ENCODE peak calls at places on chromosomes 13 and 19, in six cellular contexts. F is mucosa of descending colon, R is ovary, T is GM20000, B is prostate gland, L is thoracic aorta. E is an unnamed sample.
A peak's percentile ranks its signal among the peaks of the same experiment; 100 is the strongest.

GRCh38 chr19:29680447-29680846 is 15.2 kb downstream of the PLEKHF1 start:
- DNase-seq in L (no peak), T (peak; percentile 69), R (no peak), F (peak; percentile 78), B (no peak), E (peak; percentile 65)

GRCh38 chr13:98741741-98742435 is 10.6 kb downstream of the SLC15A1 start:
- DNase-seq in B (no peak), L (no peak), F (no peak), R (no peak), T (no peak), E (no peak)

GRCh38 chr13:52010890-52011689 is at the start of gene ATP7B:
- DNase-seq in R (no peak), B (no peak), L (no peak), F (no peak), T (peak; percentile 30), E (peak; percentile 57)

GRCh38 chr13:28805193-28805819 is 14.8 kb upstream of the MTUS2 start:
- DNase-seq in R (no peak), B (no peak), L (no peak), T (no peak), F (no peak), E (no peak)

GRCh38 chr19:22625266-22626035 is 8.7 kb upstream of the ZNF492 start:
- DNase-seq in F (no peak), R (no peak), L (no peak), T (peak; percentile 3), B (no peak), E (peak; percentile 3)

GRCh38 chr13:111460548-111461444 is 140.4 kb downstream of the TEX29 start:
- DNase-seq in R (peak; percentile 24), F (no peak), L (no peak), T (peak; percentile 22), B (peak; percentile 59), E (peak; percentile 53)

GRCh38 chr13:106496072-106496997 is 39.1 kb downstream of the EFNB2 start:
- DNase-seq in F (no peak), R (no peak), L (no peak), B (no peak), T (no peak), E (no peak)

GRCh38 chr13:40376867-40377266 is 289.6 kb downstream of the FOXO1 start:
- DNase-seq in T (no peak), L (no peak), B (no peak), F (no peak), R (no peak), E (no peak)

GRCh38 chr13:94658926-94659649 is 53.3 kb downstream of the SOX21 start:
- DNase-seq in F (no peak), L (no peak), B (no peak), T (no peak), R (no peak), E (no peak)

GRCh38 chr19:5170329-5170745 is 170.3 kb downstream of the PTPRS start:
- DNase-seq in T (no peak), L (no peak), B (no peak), R (no peak), F (peak; percentile 55), E (no peak)
- TF ChIP-seq CTCF in T (peak; percentile 68), L (peak; percentile 44), B (peak; percentile 37), R (no peak), F (peak; percentile 27), E (peak; percentile 67)

DNA sequence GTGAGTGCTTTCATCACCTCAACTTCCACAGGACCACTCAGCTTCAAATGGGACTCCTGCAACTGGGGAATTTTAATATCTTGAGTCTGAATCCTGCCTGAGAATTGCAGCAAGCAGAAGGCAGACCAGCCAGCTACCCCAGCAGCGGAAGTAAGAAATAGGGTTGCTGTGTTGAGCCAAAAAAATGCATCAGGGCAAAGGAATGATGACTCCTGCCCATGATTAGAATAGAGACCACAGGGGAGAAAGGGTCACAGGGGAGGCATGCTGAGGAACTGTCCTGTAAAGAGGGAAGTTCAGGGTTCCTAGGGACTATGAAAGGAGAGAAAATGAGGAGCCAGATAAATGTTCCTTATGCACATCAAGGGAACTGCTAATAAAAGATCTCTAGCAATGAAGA is 370.2 kb downstream of the KCTD12 start:
- DNase-seq in R (no peak), F (no peak), T (no peak), L (no peak), B (no peak), E (no peak)
- TF ChIP-seq CTCF in R (no peak), F (no peak), T (no peak), L (no peak), B (no peak), E (no peak)

GRCh38 chr19:5678071-5678682 is 2.1 kb downstream of the MICOS13 start:
- DNase-seq in R (no peak), T (no peak), B (no peak), L (no peak), F (peak; percentile 36), E (no peak)

GRCh38 chr19:5677597-5677996 is 2.7 kb downstream of the MICOS13 start:
- DNase-seq in T (no peak), L (no peak), B (no peak), F (no peak), R (no peak), E (no peak)

GRCh38 chr19:5680437-5681368 is at the start of the genes HSD11B1L and MICOS13:
- DNase-seq in T (peak; percentile 95), B (peak; percentile 99), L (peak; percentile 95), F (peak; percentile 99), R (peak; percentile 98), E (peak; percentile 97)

GRCh38 chr19:5680083-5680436 is 256 bp downstream of the MICOS13 start:
- DNase-seq in T (no peak), F (no peak), L (no peak), B (no peak), R (no peak), E (no peak)

DNA sequence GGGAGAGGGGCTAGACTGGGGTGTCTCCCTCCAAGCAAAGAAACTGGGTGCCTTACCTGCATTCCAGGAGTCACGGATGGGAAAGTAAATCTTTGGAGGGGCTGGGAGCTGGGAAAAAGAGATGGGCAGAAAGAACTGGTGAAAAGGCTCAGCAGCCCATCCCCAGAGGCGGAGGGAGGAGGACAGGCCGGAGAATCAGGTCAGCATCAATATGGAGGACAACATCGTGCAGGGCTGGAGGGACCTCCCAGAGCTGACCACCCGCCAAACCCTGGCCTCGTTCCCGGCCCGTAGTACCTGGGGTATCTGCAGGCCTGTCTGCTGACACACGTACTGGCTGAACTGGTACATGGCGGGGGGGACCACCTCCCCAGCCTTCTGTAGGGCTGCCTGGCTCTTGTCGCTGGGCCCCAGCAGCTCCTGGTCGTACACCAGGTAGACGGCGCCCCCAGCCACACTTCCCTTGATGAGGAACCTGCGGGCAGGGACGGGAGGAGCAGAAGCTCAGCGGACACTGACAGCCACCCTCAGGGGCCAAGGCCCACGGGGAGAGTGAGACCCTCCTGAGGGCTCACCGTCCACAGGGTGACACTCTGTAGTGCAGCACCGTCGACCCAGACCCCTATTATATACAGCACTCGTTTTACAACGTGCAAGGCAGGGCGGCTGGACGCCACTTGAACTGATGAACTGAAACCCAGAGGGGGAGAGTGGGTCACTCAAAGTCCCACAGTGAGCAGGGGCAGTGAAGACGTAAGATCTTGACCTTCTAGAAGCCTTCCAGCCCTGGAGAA is 830 bp downstream of the MICOS13 start:
- DNase-seq in T (no peak), F (peak; percentile 55), B (no peak), R (peak; percentile 41), L (no peak), E (no peak)
- TF ChIP-seq CTCF in T (no peak), F (no peak), B (no peak), R (no peak), L (no peak), E (no peak)

DNA sequence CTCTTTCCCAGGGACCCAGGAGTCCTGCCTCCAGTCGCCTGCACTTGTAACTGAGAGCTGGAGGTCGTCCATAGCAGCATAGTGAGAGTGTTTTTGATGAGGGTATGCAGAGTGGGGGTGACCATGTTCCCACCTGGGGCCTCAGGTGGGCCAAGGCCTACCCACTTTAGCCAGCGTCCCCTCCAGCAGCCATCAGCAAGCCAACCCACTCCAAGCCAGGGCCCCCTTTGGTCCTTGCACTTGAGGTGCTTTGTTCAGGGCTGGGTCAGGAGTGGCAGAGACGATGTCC is 11.9 kb upstream of the SMG9 start:
- DNase-seq in B (no peak), F (no peak), T (no peak), L (no peak), R (no peak), E (no peak)
- TF ChIP-seq CTCF in B (no peak), F (no peak), T (no peak), L (no peak), R (no peak), E (no peak)